ENCODE peak calls at places on chromosomes 5 and 9, in four cellular contexts. Q is breast epithelium, I is AG10803, U is tibial artery. M is an unnamed sample.

GRCh38 chr5:15615859-15616258 is 115.9 kb downstream of the FBXL7 start:
- DNase-seq in Q (no peak), I (peak), U (no peak), M (no peak)

GRCh38 chr5:147410496-147411395 is 99.1 kb downstream of the DPYSL3 start:
- DNase-seq in Q (no peak), I (no peak), U (no peak), M (no peak)

GRCh38 chr5:66246621-66247020 is 102.5 kb downstream of the SREK1 start:
- DNase-seq in Q (no peak), I (peak), U (no peak), M (peak)

GRCh38 chr5:98259595-98259994 is 513.9 kb upstream of the RGMB start:
- DNase-seq in Q (no peak), I (no peak), U (no peak), M (no peak)

GRCh38 chr5:82799346-82800077 is 277.7 kb downstream of the TMEM167A start:
- DNase-seq in Q (no peak), I (peak), U (no peak), M (no peak)

GRCh38 chr9:126528967-126529366 is 84.8 kb upstream of the LMX1B start:
- DNase-seq in Q (no peak), I (no peak), U (no peak), M (no peak)

GRCh38 chr9:111661802-111662491 is 542 bp downstream of the GNG10 start:
- DNase-seq in Q (no peak), I (peak), U (peak), M (no peak)

GRCh38 chr5:176152191-176152932 is 85.9 kb upstream of the SIMC1 start:
- DNase-seq in Q (no peak), I (peak), U (no peak), M (no peak)

GRCh38 chr9:88923653-88924284 is 67.5 kb upstream of the S1PR3 start:
- DNase-seq in Q (no peak), I (no peak), U (no peak), M (no peak)

GRCh38 chr5:127442085-127442484 is 75.4 kb upstream of the PRRC1 start:
- DNase-seq in Q (no peak), I (no peak), U (no peak), M (no peak)

GRCh38 chr9:100775912-100776311 is 198.0 kb downstream of the CAVIN4 start:
- DNase-seq in Q (no peak), I (no peak), U (no peak), M (no peak)

GRCh38 chr9:70390922-70391321 is 23.5 kb downstream of the KLF9 start:
- DNase-seq in Q (no peak), I (no peak), U (no peak), M (no peak)

GRCh38 chr5:104015765-104016164 is 453.2 kb upstream of the NUDT12 start:
- DNase-seq in Q (no peak), I (no peak), U (no peak), M (no peak)

GRCh38 chr5:75355236-75355635 is 18.2 kb downstream of the HMGCR start:
- DNase-seq in Q (no peak), I (no peak), U (no peak), M (no peak)

GRCh38 chr5:145687943-145688342 is 147.2 kb downstream of the PRELID2 start:
- DNase-seq in Q (no peak), I (no peak), U (no peak), M (no peak)

GRCh38 chr5:68167195-68167651 is 48.3 kb upstream of the PIK3R1 start:
- DNase-seq in Q (no peak), I (no peak), U (no peak), M (no peak)

GRCh38 chr9:87372401-87372851 is 125.2 kb upstream of the DAPK1 start:
- DNase-seq in Q (no peak), I (no peak), U (no peak), M (no peak)

GRCh38 chr5:160511280-160511929 is 89.8 kb downstream of the PTTG1 start:
- DNase-seq in Q (no peak), I (no peak), U (no peak), M (no peak)

GRCh38 chr9:21267806-21268657 is 28.2 kb upstream of the IFNA14 start:
- DNase-seq in Q (no peak), I (no peak), U (no peak), M (no peak)

GRCh38 chr9:126375386-126375785 is 48.8 kb downstream of the MVB12B start:
- DNase-seq in Q (no peak), I (peak), U (peak), M (peak)

GRCh38 chr5:131968396-131968954 is 23.0 kb upstream of the MEIKIN start:
- DNase-seq in Q (no peak), I (peak), U (no peak), M (no peak)

GRCh38 chr9:30677256-30677655 is 1707.2 kb upstream of the ACO1 start:
- DNase-seq in Q (no peak), I (no peak), U (no peak), M (no peak)
- H3K4me3 ChIP-seq in Q (no peak), I (no peak), U (no peak), M (no peak)

GRCh38 chr5:53091304-53091703 is 18.3 kb downstream of the MOCS2 start:
- DNase-seq in Q (no peak), I (peak), U (no peak), M (no peak)
- TF ChIP-seq CTCF in Q (no peak), I (peak), U (no peak), M (no peak)

GRCh38 chr5:168529361-168530234 is 493 bp downstream of the FBLL1 start:
- DNase-seq in Q (no peak), I (no peak), U (no peak), M (no peak)
- H3K4me3 ChIP-seq in Q (peak), I (peak), U (peak), M (peak)

DNA sequence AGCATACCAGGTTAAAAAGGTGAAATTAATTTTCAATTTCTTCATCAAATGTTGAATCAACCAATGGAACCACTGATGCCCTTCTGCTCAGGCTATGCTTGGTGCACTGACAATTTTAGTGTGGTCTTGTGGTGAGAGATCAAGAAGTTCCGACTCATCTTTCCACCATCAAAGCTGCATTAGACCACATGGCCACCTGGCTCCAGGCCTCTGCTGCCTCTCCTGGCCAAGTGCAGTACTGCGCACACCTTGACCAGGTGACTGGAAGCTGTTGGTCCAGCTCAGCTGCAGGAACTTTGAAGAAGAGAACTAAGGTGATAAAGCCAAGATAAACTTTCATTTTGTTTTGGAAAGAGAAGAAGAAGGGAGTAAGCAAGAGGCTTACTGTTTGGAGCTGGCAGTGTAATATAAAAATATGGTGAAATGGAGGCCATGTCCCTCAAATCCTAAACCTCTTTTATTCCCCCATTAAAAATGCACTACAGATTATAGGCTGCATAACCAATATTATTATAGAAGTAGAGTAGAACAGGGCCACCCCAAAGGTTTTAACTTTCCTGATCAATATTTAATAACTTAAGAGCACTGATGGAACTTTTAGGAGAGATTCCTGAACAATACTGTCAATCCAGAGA is 315.5 kb upstream of the C9orf72 start:
- DNase-seq in Q (no peak), I (no peak), U (no peak), M (no peak)
- TF ChIP-seq CTCF in Q (no peak), I (peak), U (no peak), M (peak)